ENCODE peak calls at places on chromosomes 6 and 20, in eight cellular contexts. M is HCT116; H is skeletal muscle cell; U is DMS153; S is GM12865; Z is kidney; R is retina; V is stimulated activated CD4-positive, alpha-beta T cell treated with anti-CD3 and anti-CD28 coated beads, TNF-alpha, amount 100 ng/mL, for 24 hours. B is an unnamed sample.
A peak's percentile ranks its signal among the peaks of the same experiment; 100 is the strongest.

GRCh38 chr20:10863337-10864060 is 189.7 kb upstream of the JAG1 start:
- DNase-seq in U (no peak), V (no peak), M (peak; percentile 23), S (no peak), R (no peak), H (peak; percentile 67), Z (no peak), B (peak; percentile 76)

GRCh38 chr6:3444276-3445088 is 12.4 kb downstream of the SLC22A23 start:
- DNase-seq in U (no peak), V (no peak), M (no peak), H (no peak), S (no peak), R (no peak), Z (no peak), B (no peak)

GRCh38 chr20:17678295-17678694 is 3.7 kb downstream of the RRBP1 start:
- DNase-seq in S (no peak), V (no peak), H (no peak), U (no peak), Z (no peak), M (no peak), R (no peak), B (no peak)

GRCh38 chr20:4413314-4414045 is 308.2 kb upstream of the PRND start:
- DNase-seq in Z (no peak), V (no peak), H (no peak), M (no peak), S (no peak), U (no peak), R (no peak), B (no peak)

GRCh38 chr6:38191418-38191817 is 371.9 kb downstream of the ZFAND3 start:
- DNase-seq in Z (no peak), V (no peak), R (no peak), M (no peak), H (no peak), S (no peak), U (no peak), B (no peak)

GRCh38 chr6:161578478-161578877 is 304.6 kb upstream of the AGPAT4 start:
- DNase-seq in S (no peak), V (no peak), R (no peak), M (no peak), U (no peak), H (no peak), Z (no peak), B (no peak)

GRCh38 chr6:87654880-87655454 is 47.1 kb downstream of the AKIRIN2 start:
- DNase-seq in R (no peak), Z (no peak), M (no peak), U (no peak), V (no peak), S (no peak), H (no peak), B (no peak)

GRCh38 chr6:1726341-1726763 is 116.6 kb downstream of the FOXC1 start:
- DNase-seq in S (no peak), H (no peak), U (peak; percentile 48), Z (no peak), M (no peak), R (peak; percentile 52), V (no peak), B (no peak)

GRCh38 chr6:37372116-37372515 is 18.3 kb downstream of the RNF8 start:
- DNase-seq in H (no peak), R (no peak), U (no peak), V (no peak), M (no peak), Z (no peak), S (no peak), B (no peak)

GRCh38 chr6:35081426-35081851 is 59.7 kb downstream of the TCP11 start:
- DNase-seq in Z (no peak), H (no peak), U (no peak), M (no peak), S (no peak), R (no peak), V (no peak), B (no peak)

GRCh38 chr6:129901910-129902309 is 40.8 kb upstream of the TMEM244 start:
- DNase-seq in Z (no peak), U (no peak), R (no peak), M (no peak), V (no peak), S (peak; percentile 17), H (no peak), B (no peak)

GRCh38 chr6:34248198-34248726 is 544 bp downstream of the SMIM29 start:
- DNase-seq in R (no peak), M (no peak), Z (peak; percentile 90), V (peak; percentile 45), H (no peak), U (no peak), S (peak; percentile 64), B (peak; percentile 52)

GRCh38 chr20:50478162-50479036 is 31.8 kb upstream of the PTPN1 start:
- DNase-seq in Z (peak; percentile 86), U (peak; percentile 33), S (peak; percentile 85), M (peak; percentile 47), V (peak; percentile 75), R (no peak), H (no peak), B (peak; percentile 60)

GRCh38 chr20:61901421-61902212 is 164.1 kb downstream of the TAF4 start:
- DNase-seq in R (no peak), Z (no peak), S (no peak), M (no peak), H (no peak), U (peak; percentile 47), V (no peak), B (no peak)

GRCh38 chr20:37442986-37443385 is 78.1 kb upstream of the NNAT start:
- DNase-seq in R (no peak), S (no peak), V (no peak), U (no peak), H (no peak), M (no peak), Z (no peak), B (no peak)

GRCh38 chr6:138659998-138660397 is 113.6 kb upstream of the CCDC28A start:
- DNase-seq in H (no peak), V (no peak), M (no peak), R (no peak), S (peak; percentile 8), Z (no peak), U (no peak), B (no peak)

GRCh38 chr20:54980321-54980960 is 505.0 kb downstream of the DOK5 start:
- DNase-seq in Z (no peak), U (no peak), H (no peak), S (peak; percentile 2), V (no peak), M (no peak), R (no peak), B (peak; percentile 16)

B was measured in lung microvascular endothelial cell.